ENCODE peak calls at places on chromosome 2, in four cellular contexts. V, I, M and G are unnamed samples.

GRCh38 chr2:128502638-128503246 is 184.1 kb upstream of the HS6ST1 start:
- DNase-seq in I (no peak), V (no peak), M (no peak), G (no peak)

GRCh38 chr2:222423186-222423585 is 1.2 kb upstream of the SGPP2 start:
- DNase-seq in V (no peak), M (no peak), I (no peak), G (no peak)

GRCh38 chr2:134917958-134918517 is 584 bp upstream of the CCNT2 start:
- DNase-seq in V (no peak), M (no peak), I (no peak), G (no peak)

GRCh38 chr2:44954306-44954901 is 12.9 kb downstream of the SIX3 start:
- DNase-seq in I (no peak), M (peak), V (no peak), G (no peak)

GRCh38 chr2:95402370-95403203 is at the start of gene FAHD2A:
- DNase-seq in I (peak), V (peak), M (peak), G (peak)

GRCh38 chr2:113974727-113975126 is 84.8 kb downstream of the ACTR3 start:
- DNase-seq in I (peak), V (no peak), M (no peak), G (no peak)

GRCh38 chr2:48943436-48943835 is 187.9 kb upstream of the LHCGR start:
- DNase-seq in V (no peak), M (no peak), I (no peak), G (no peak)

GRCh38 chr2:74333175-74333574 is 10.0 kb downstream of the SLC4A5 start:
- DNase-seq in M (peak), I (peak), V (peak), G (peak)

GRCh38 chr2:240986787-240987411 is 11.5 kb upstream of the SNED1 start:
- DNase-seq in V (no peak), M (no peak), I (no peak), G (no peak)

GRCh38 chr2:101341901-101342624 is 33.6 kb upstream of the RNF149 start:
- DNase-seq in M (peak), I (peak), V (peak), G (peak)
- H3K4me3 ChIP-seq in M (no peak), I (no peak), V (no peak), G (no peak)

GRCh38 chr2:190627881-190628412 is 20.9 kb upstream of the NAB1 start:
- DNase-seq in I (no peak), M (peak), V (no peak), G (no peak)
- TF ChIP-seq JUNB in I (no peak), M (no peak), V (no peak), G (no peak)

GRCh38 chr2:151855111-151855510 is 26.9 kb upstream of the ARL5A start:
- DNase-seq in I (no peak), M (no peak), V (no peak), G (no peak)
- H3K4me3 ChIP-seq in I (no peak), M (no peak), V (no peak), G (no peak)

GRCh38 chr2:178227187-178227586 is 32.9 kb downstream of the OSBPL6 start:
- DNase-seq in M (no peak), V (no peak), I (no peak), G (no peak)

GRCh38 chr2:178221556-178221955 is 27.2 kb downstream of the OSBPL6 start:
- DNase-seq in M (no peak), I (no peak), V (no peak), G (no peak)

GRCh38 chr2:178223806-178224205 is 29.5 kb downstream of the OSBPL6 start:
- DNase-seq in M (no peak), V (no peak), I (no peak), G (no peak)

GRCh38 chr2:178220814-178221213 is 26.5 kb downstream of the OSBPL6 start:
- DNase-seq in V (no peak), I (no peak), M (no peak), G (no peak)

GRCh38 chr2:178225011-178225817 is 30.9 kb downstream of the OSBPL6 start:
- DNase-seq in V (no peak), M (no peak), I (no peak), G (no peak)
- TF ChIP-seq JUNB in V (no peak), M (no peak), I (no peak), G (no peak)

GRCh38 chr2:22878094-22878493 is 506.9 kb upstream of the KLHL29 start:
- DNase-seq in M (no peak), I (no peak), V (no peak), G (no peak)
- H3K4me3 ChIP-seq in M (no peak), I (no peak), V (no peak), G (no peak)